ENCODE peak calls at places on chromosomes 5 and 9, in nine cellular contexts. X is AG10803, Z is upper lobe of right lung, R is hepatocyte, T is neural progenitor cell, P is HepG2, N is stomach, C is D721Med, D is nephron progenitor cell. V is an unnamed sample.

GRCh38 chr5:163910226-163910625 is 404.8 kb downstream of the MAT2B start:
- DNase-seq in X (no peak), C (no peak), R (no peak), D (no peak), N (no peak), Z (no peak), P (no peak), T (no peak), V (no peak)

GRCh38 chr5:178288373-178289368 is 56.1 kb upstream of the PHYKPL start:
- DNase-seq in C (no peak), D (no peak), R (peak; percentile 40), X (peak; percentile 15), T (peak; percentile 54), N (no peak), P (no peak), Z (no peak), V (no peak)

GRCh38 chr5:155029240-155029639 is 15.7 kb downstream of the KIF4B start:
- DNase-seq in T (no peak), D (no peak), C (no peak), R (no peak), X (no peak), N (no peak), Z (no peak), P (no peak), V (no peak)

GRCh38 chr5:22488427-22488826 is 364.7 kb downstream of the CDH12 start:
- DNase-seq in C (no peak), R (no peak), D (no peak), P (no peak), Z (no peak), X (no peak), T (no peak), N (no peak), V (no peak)

GRCh38 chr5:93163010-93163663 is 417.9 kb downstream of the NR2F1-AS1 start:
- DNase-seq in P (no peak), N (no peak), X (peak; percentile 95), T (no peak), D (no peak), C (no peak), R (no peak), Z (no peak), V (no peak)

GRCh38 chr9:70535546-70536323 is 121.3 kb upstream of the KLF9 start:
- DNase-seq in C (no peak), N (no peak), D (no peak), T (no peak), R (no peak), P (no peak), X (no peak), Z (no peak), V (no peak)

GRCh38 chr9:80061940-80062339 is 490.2 kb downstream of the TLE4 start:
- DNase-seq in T (peak; percentile 33), D (no peak), Z (no peak), P (no peak), N (no peak), C (no peak), R (peak; percentile 14), X (peak; percentile 86), V (no peak)

GRCh38 chr9:84493284-84493947 is 152.9 kb upstream of the SLC28A3 start:
- DNase-seq in C (no peak), X (no peak), D (peak; percentile 15), T (peak; percentile 7), N (no peak), R (no peak), P (no peak), Z (no peak), V (no peak)

GRCh38 chr5:164433471-164433870 is 928.1 kb downstream of the MAT2B start:
- DNase-seq in C (no peak), Z (no peak), X (no peak), N (no peak), P (no peak), D (no peak), R (no peak), T (no peak), V (no peak)

GRCh38 chr5:133245191-133246052 is 193.6 kb downstream of the HSPA4 start:
- DNase-seq in X (peak; percentile 69), Z (no peak), T (no peak), N (no peak), P (peak; percentile 40), R (peak; percentile 44), D (no peak), C (no peak), V (no peak)

GRCh38 chr5:56350030-56350594 is 117.0 kb upstream of the ANKRD55 start:
- DNase-seq in P (peak; percentile 15), N (no peak), C (no peak), Z (no peak), T (no peak), R (no peak), D (no peak), X (no peak), V (no peak)

GRCh38 chr9:134637241-134637640 is 4.4 kb upstream of the COL5A1 start:
- DNase-seq in X (no peak), P (no peak), T (no peak), N (no peak), R (no peak), C (no peak), Z (peak; percentile 63), D (no peak), V (no peak)

GRCh38 chr5:149628846-149629388 is 47.6 kb downstream of the ARHGEF37 start:
- DNase-seq in R (no peak), P (no peak), X (no peak), D (no peak), Z (no peak), T (no peak), C (no peak), N (no peak), V (no peak)

GRCh38 chr9:97714435-97714834 is 17.3 kb upstream of the XPA start:
- DNase-seq in T (no peak), P (peak; percentile 18), N (no peak), D (no peak), X (peak; percentile 89), Z (no peak), R (peak; percentile 33), C (no peak), V (no peak)

GRCh38 chr5:19853616-19854240 is 134.3 kb downstream of the CDH18 start:
- DNase-seq in D (no peak), T (no peak), N (no peak), X (peak; percentile 71), P (no peak), C (no peak), Z (no peak), R (no peak), V (no peak)

GRCh38 chr5:1285883-1286291 is 9.0 kb downstream of the TERT start:
- DNase-seq in R (no peak), Z (peak; percentile 55), T (no peak), N (no peak), D (no peak), P (no peak), X (no peak), C (no peak), V (peak; percentile 15)

GRCh38 chr9:134966697-134967546 is 49.2 kb upstream of the FCN1 start:
- DNase-seq in R (no peak), Z (peak; percentile 49), D (no peak), T (no peak), N (no peak), C (no peak), P (no peak), X (no peak), V (no peak)

GRCh38 chr5:54379590-54379989 is 69.2 kb upstream of the ARL15 start:
- DNase-seq in T (no peak), P (no peak), D (no peak), R (no peak), Z (no peak), N (no peak), X (no peak), C (no peak), V (no peak)
- TF ChIP-seq CTCF in T (no peak), P (no peak), D (no peak), R (no peak), Z (no peak), N (no peak), X (no peak), C (no peak), V (no peak)

DNA sequence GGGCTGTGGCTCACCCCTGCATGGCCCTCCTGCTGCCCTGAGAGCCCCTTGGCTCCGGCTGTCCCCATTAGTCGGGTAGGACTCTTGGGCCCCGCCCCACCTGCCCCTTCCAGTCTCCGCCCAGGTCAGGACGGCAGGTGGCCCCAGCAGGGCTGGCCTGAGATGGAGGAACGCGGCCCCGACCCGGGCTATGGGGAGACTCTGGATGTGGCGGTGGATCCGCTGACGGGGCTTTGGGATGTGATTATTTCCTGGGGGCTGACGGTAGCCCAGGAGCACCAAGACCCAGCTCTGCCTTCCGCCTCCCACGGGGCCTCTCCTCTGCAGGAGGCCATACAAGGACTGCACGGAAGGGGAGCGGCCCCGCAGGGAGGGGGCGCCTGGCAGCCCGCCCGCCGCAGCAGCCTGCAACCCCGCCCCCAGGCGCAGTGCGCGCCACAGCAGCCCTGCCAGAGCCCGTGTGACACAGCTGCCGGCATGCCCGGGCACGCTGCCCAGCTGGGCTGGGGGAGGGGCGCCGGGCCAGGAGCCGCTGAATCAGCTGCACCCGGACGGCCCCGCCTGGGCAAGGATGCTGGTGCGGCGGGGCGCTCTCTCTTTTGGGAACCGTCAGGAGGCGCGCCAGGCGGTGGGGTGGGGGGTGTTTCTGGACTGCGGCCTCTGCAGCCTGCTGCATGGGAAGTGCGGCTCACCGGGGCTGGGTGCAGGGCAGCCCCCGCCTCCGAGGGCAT is 9.2 kb downstream of the TMEM250 start:
- DNase-seq in X (peak; percentile 86), D (peak; percentile 75), Z (peak; percentile 96), C (peak; percentile 85), N (peak; percentile 96), T (peak; percentile 88), R (peak; percentile 94), P (no peak), V (peak; percentile 93)
- TF ChIP-seq CTCF in X (peak; percentile 6), D (no peak), Z (peak; percentile 20), C (no peak), N (no peak), T (no peak), R (no peak), P (no peak), V (peak; percentile 6)

GRCh38 chr9:20369391-20369790 is 252.9 kb downstream of the MLLT3 start:
- DNase-seq in R (no peak), C (no peak), P (no peak), N (no peak), D (no peak), X (no peak), Z (no peak), T (no peak), V (no peak)
- TF ChIP-seq CTCF in R (no peak), C (no peak), P (no peak), N (no peak), D (no peak), X (no peak), Z (no peak), T (no peak), V (no peak)

DNA sequence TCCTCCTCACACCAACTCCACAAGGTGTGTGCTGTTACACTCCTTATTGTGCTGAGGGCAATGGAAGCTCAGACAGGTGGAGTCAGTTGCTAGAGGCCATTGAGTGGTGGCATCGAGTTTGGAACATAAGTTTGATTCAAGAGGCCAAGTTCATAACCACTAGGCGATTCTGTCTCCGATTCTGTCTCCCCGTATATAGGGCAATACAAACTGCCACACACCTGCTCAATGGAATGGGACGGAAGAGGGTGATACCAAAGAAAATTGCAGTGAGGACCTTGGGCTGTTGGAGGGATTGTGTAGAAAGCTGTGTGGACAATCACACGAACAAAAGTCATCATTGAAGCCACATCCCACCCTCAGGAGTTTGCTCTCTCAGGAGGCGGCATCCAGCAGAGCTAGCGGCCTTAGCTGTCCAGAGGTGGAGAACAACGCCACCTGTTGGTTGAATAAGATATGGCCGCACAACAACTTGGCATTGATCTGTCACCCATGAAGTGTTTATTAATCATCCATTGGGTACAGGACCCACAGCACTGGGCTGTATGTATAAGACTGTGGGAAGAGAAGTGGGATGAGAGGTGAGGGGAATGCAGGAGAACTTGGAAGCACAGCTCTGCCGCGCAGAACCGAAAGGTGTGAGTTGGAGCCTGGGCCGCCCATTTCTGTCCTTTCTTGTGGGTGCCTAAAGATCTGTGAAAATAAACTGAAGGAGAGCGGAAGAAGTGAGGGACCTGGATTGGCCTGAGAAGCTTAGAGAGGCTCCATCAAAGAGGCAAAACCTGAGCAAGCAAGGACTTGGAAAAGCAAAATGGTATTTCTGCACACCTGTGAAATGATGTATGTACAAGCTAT is 16.1 kb upstream of the NEUROG1 start:
- DNase-seq in D (peak; percentile 84), P (peak; percentile 64), R (peak; percentile 86), N (peak; percentile 78), T (peak; percentile 80), X (peak; percentile 71), C (peak; percentile 67), Z (no peak), V (peak; percentile 65)
- TF ChIP-seq CTCF in D (peak; percentile 82), P (peak; percentile 92), R (peak; percentile 87), N (no peak), T (peak; percentile 91), X (peak; percentile 84), C (peak; percentile 95), Z (peak; percentile 86), V (peak; percentile 74)